ENCODE peak calls at places on chromosomes 5 and 9, in seven cellular contexts. C, H, K, W, V, R and X are unnamed samples.

GRCh38 chr5:90326995-90327394 is 82.6 kb downstream of the CETN3 start:
- DNase-seq in C (no peak), H (no peak), K (no peak), W (no peak), V (no peak), R (no peak), X (no peak)

GRCh38 chr5:17180957-17181723 is 36.3 kb upstream of the BASP1 start:
- DNase-seq in C (no peak), H (no peak), K (no peak), W (no peak), V (peak), R (no peak), X (no peak)

GRCh38 chr5:168315991-168316578 is 24.6 kb downstream of the WWC1 start:
- DNase-seq in C (no peak), H (no peak), K (no peak), W (no peak), V (no peak), R (peak), X (no peak)

GRCh38 chr5:73218552-73219171 is 45.7 kb downstream of the TMEM174 start:
- DNase-seq in C (no peak), H (no peak), K (no peak), W (no peak), V (peak), R (no peak), X (no peak)

GRCh38 chr5:106269252-106269843 is 1401.4 kb downstream of the EFNA5 start:
- DNase-seq in C (no peak), H (no peak), K (no peak), W (no peak), V (peak), R (no peak), X (no peak)

GRCh38 chr5:81081461-81081835 is 121.3 kb downstream of the RASGRF2 start:
- DNase-seq in C (no peak), H (peak), K (no peak), W (no peak), V (no peak), R (no peak), X (no peak)

GRCh38 chr5:157283434-157283833 is 17.5 kb downstream of the CYFIP2 start:
- DNase-seq in C (no peak), H (no peak), K (no peak), W (no peak), V (no peak), R (no peak), X (no peak)

GRCh38 chr5:78604693-78605092 is 43.9 kb downstream of the LHFPL2 start:
- DNase-seq in C (no peak), H (no peak), K (no peak), W (no peak), V (no peak), R (no peak), X (no peak)

GRCh38 chr5:9447691-9448090 is 98.2 kb downstream of the SEMA5A start:
- DNase-seq in C (no peak), H (no peak), K (no peak), W (no peak), V (no peak), R (no peak), X (no peak)

GRCh38 chr5:67268233-67269011 is 71.8 kb upstream of the CD180 start:
- DNase-seq in C (no peak), H (peak), K (no peak), W (peak), V (peak), R (peak), X (peak)

GRCh38 chr9:83336696-83337095 is 201.5 kb downstream of the FRMD3 start:
- DNase-seq in C (no peak), H (no peak), K (no peak), W (no peak), V (no peak), R (no peak), X (no peak)

GRCh38 chr5:83767409-83767992 is 46.8 kb upstream of the HAPLN1 start:
- DNase-seq in C (no peak), H (no peak), K (no peak), W (peak), V (no peak), R (no peak), X (no peak)

GRCh38 chr5:153480401-153480800 is 10.1 kb upstream of the GRIA1 start:
- DNase-seq in C (no peak), H (no peak), K (no peak), W (no peak), V (peak), R (no peak), X (no peak)

GRCh38 chr9:131423171-131423581 is 29.3 kb downstream of the PRRC2B start:
- DNase-seq in C (no peak), H (peak), K (no peak), W (no peak), V (peak), R (peak), X (peak)

DNA sequence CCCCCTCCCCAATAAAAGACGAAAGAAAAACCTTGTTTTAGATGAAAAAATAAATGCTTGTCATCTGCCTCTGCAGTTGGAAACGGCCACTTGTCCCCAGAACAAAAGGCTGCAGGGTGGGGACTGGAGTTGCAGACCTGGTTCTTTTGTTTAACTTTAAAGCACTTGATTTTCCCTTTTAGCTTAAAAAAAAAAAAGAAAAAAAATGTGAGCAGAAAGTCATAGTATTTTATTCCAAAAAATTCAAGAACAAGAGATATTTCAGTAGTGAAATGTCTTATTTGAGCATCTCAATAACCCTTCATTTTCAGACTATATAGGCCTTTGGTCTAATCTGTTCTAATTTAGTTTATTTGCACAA is 1.8 kb downstream of the MAP1B start:
- DNase-seq in C (no peak), H (no peak), K (no peak), W (no peak), V (no peak), R (no peak), X (no peak)
- H3K4me3 ChIP-seq in C (peak), H (peak), K (no peak), W (peak), V (peak), R (no peak), X (peak)

DNA sequence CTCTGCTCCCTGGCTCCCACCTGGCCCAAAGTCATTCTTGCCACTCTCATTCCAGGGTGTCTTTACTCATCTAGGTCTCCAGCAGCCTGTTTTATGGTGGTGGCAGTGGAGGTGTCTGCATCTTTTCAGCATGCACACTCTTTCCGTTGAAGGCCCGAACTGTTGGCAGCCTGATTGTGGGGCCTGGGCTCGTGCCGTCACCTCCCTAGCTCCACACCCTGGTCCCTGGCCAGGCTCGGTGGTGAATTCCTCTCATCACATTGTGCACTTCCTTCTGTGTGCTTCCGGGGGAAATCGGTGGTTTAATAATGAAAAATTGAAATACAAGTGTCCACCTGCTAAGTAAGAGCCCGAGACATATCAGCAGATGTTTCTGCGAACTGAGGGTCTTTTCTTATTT is 214.3 kb downstream of the TRIO start:
- DNase-seq in C (no peak), H (peak), K (no peak), W (no peak), V (no peak), R (no peak), X (no peak)
- H3K4me3 ChIP-seq in C (no peak), H (no peak), K (no peak), W (no peak), V (no peak), R (no peak), X (no peak)

DNA sequence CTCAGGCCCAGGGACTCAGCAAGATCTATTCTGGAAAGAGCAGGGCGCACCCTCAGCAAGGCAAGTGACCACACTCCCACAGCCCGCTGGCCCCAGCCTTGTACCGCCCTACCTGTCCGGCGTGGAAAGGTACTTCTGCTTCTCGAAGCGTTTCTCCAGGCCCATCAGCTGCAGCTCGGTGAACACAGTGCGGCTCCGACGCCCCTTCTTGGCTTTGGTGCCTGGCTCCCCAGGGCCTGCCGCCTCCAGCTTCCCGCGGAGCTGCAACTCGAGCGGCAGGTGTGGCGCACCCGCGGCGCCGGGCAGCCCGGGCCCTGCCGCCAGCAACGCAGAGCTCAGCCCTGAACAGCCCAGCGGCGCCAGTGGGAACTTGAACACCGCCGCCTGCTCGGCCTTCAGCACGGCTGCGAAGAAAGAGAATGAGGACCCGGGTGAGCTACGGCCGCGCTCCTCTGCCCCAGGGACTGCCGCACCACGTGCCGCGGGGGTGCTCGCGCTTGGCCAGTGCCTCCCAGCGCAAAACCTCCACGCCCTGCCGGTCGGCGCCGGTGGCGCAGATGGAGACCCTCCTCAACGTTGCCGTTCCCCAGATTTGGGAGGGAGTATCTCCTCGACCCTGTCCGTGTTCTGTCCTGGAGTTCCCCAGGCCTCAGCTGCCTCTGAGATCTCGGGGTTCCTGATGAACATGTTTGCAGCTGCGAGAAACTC is 2.2 kb downstream of the BARX1 start:
- DNase-seq in C (no peak), H (no peak), K (no peak), W (no peak), V (no peak), R (no peak), X (no peak)
- H3K4me3 ChIP-seq in C (no peak), H (no peak), K (no peak), W (no peak), V (no peak), R (no peak), X (no peak)

GRCh38 chr9:3736186-3736585 is 210.4 kb upstream of the RFX3 start:
- DNase-seq in C (no peak), H (no peak), K (no peak), W (no peak), V (no peak), R (no peak), X (no peak)

GRCh38 chr9:3735251-3735650 is 209.4 kb upstream of the RFX3 start:
- DNase-seq in C (no peak), H (no peak), K (no peak), W (no peak), V (no peak), R (no peak), X (no peak)

GRCh38 chr9:3741729-3742128 is 215.9 kb upstream of the RFX3 start:
- DNase-seq in C (no peak), H (no peak), K (no peak), W (no peak), V (no peak), R (no peak), X (no peak)

GRCh38 chr9:3743901-3744413 is 218.2 kb upstream of the RFX3 start:
- DNase-seq in C (no peak), H (no peak), K (no peak), W (no peak), V (no peak), R (no peak), X (no peak)

DNA sequence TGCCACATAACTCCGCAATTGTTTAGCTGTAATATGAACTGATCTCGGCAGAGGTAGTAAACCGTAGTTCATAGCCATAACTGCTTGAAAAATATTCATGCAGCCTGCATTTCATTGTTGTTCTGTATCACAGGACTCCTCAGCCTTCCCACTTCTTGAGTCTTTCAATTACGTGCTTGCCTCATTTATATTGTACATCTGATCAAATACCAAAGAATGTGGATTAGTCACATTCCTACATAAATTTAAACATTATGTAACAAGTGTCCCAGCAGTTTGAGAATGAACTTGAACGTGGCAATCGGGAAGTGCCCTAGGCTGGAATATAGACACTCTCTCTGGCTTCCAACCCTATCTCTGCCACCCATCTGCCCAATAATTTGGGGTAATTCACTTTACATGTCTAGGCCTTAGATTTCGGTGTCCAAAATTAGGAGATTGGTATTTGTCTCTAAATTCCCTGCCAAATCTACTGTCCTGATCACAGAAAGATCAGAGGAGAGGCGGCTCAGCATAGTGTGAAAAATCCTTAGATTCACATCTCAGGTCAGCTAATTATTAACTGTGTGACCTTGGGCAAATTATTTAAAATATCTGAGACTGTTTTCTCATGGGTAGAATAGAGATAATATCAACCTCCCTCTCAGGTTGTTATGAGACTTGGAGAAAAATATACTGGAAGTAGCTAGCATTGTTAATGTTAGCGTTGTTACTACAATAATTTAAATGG is 215.1 kb upstream of the RFX3 start:
- DNase-seq in C (no peak), H (no peak), K (no peak), W (no peak), V (no peak), R (no peak), X (no peak)
- H3K4me3 ChIP-seq in C (no peak), H (no peak), K (no peak), W (no peak), V (no peak), R (no peak), X (no peak)